ENCODE peak calls at places on chromosomes 5 and 9, in nine cellular contexts. C is ELR; L is head of caudate nucleus; O is activated T-cell treated with anti-CD3 and anti-CD28 coated beads for 24 hours; V is BJ; T is SJSA1; J is stimulated activated CD4-positive, alpha-beta T cell treated with anti-CD3 and anti-CD28 coated beads, Interleukin-4, amount 100 ng/mL, for 1 hour; F is heart left ventricle; D is ovary. N is an unnamed sample.

GRCh38 chr9:108468364-108468763 is 387.4 kb downstream of the ACTL7B start:
- DNase-seq in C (peak), L (peak), O (no peak), V (no peak), T (peak), J (no peak), F (no peak), D (no peak), N (peak)

GRCh38 chr9:33820231-33820745 is 3.3 kb downstream of the UBE2R2 start:
- DNase-seq in C (no peak), L (no peak), O (no peak), V (no peak), T (no peak), J (no peak), F (no peak), D (no peak), N (no peak)

GRCh38 chr5:172906436-172906835 is 52.8 kb upstream of the RPL26L1 start:
- DNase-seq in C (peak), L (no peak), O (no peak), V (no peak), T (peak), J (no peak), F (no peak), D (no peak), N (no peak)

GRCh38 chr9:130847306-130848217 is 12.5 kb downstream of the ABL1 start:
- DNase-seq in C (peak), L (no peak), O (no peak), V (peak), T (peak), J (no peak), F (peak), D (peak), N (no peak)

GRCh38 chr5:123617561-123617960 is 105.6 kb downstream of the CSNK1G3 start:
- DNase-seq in C (no peak), L (no peak), O (no peak), V (no peak), T (no peak), J (no peak), F (no peak), D (no peak), N (no peak)

GRCh38 chr5:14327624-14328023 is 184.5 kb downstream of the TRIO start:
- DNase-seq in C (no peak), L (no peak), O (no peak), V (no peak), T (no peak), J (no peak), F (no peak), D (no peak), N (no peak)

GRCh38 chr5:23208959-23209431 is 298.4 kb upstream of the PRDM9 start:
- DNase-seq in C (peak), L (no peak), O (no peak), V (no peak), T (no peak), J (no peak), F (no peak), D (no peak), N (peak)

GRCh38 chr9:15374825-15375224 is 47.9 kb upstream of the SNAPC3 start:
- DNase-seq in C (no peak), L (no peak), O (no peak), V (no peak), T (no peak), J (no peak), F (no peak), D (no peak), N (no peak)

GRCh38 chr5:55923177-55923872 is 71.4 kb downstream of the IL6ST start:
- DNase-seq in C (peak), L (no peak), O (no peak), V (no peak), T (peak), J (no peak), F (peak), D (no peak), N (no peak)

GRCh38 chr9:27089706-27090105 is 19.3 kb upstream of the TEK start:
- DNase-seq in C (no peak), L (no peak), O (no peak), V (no peak), T (no peak), J (no peak), F (no peak), D (no peak), N (no peak)

GRCh38 chr5:6686916-6687409 is 26.3 kb upstream of the TENT4A start:
- DNase-seq in C (peak), L (no peak), O (no peak), V (no peak), T (peak), J (no peak), F (no peak), D (no peak), N (no peak)

GRCh38 chr5:111227805-111228204 is 3.6 kb downstream of the CAMK4 start:
- DNase-seq in C (peak), L (no peak), O (no peak), V (no peak), T (no peak), J (no peak), F (no peak), D (no peak), N (peak)

GRCh38 chr9:106888992-106889631 is 26.1 kb downstream of the ZNF462 start:
- DNase-seq in C (no peak), L (no peak), O (no peak), V (no peak), T (no peak), J (no peak), F (no peak), D (no peak), N (no peak)

GRCh38 chr5:76402251-76402879 is 720 bp upstream of the IQGAP2 start:
- DNase-seq in C (no peak), L (no peak), O (peak), V (no peak), T (no peak), J (peak), F (peak), D (peak), N (peak)